ENCODE peak calls at places on chromosomes 11 and 22, in ten cellular contexts. V is choroid plexus epithelial cell; Z is heart left ventricle; A is cardiac muscle cell; C is CD8-positive, alpha-beta T cell; S is A673; E is WERI-Rb-1; P is astrocyte of the cerebellum; F is lower leg skin; W is kidney. I is an unnamed sample.

GRCh38 chr11:64755681-64756361 is 4.0 kb downstream of the PYGM start:
- DNase-seq in V (no peak), Z (no peak), A (no peak), C (no peak), S (no peak), E (no peak), P (no peak), F (no peak), W (peak; percentile 29), I (no peak)

GRCh38 chr11:64745523-64746328 is 1.8 kb upstream of the RASGRP2 start:
- DNase-seq in V (peak; percentile 82), Z (peak; percentile 95), A (peak; percentile 75), C (peak; percentile 83), S (peak; percentile 71), E (peak; percentile 71), P (no peak), F (peak; percentile 96), W (peak; percentile 98), I (peak; percentile 83)

GRCh38 chr11:110317516-110317932 is 21.1 kb upstream of the RDX start:
- DNase-seq in V (peak; percentile 34), Z (no peak), A (peak; percentile 61), C (no peak), S (peak; percentile 87), E (no peak), P (no peak), F (no peak), W (no peak), I (no peak)

GRCh38 chr22:35411112-35411511 is 11.2 kb downstream of the MCM5 start:
- DNase-seq in V (no peak), Z (peak; percentile 46), A (no peak), C (no peak), S (no peak), E (no peak), P (no peak), F (no peak), W (no peak), I (no peak)

GRCh38 chr11:130166457-130166784 is 6.8 kb downstream of the ST14 start:
- DNase-seq in V (peak; percentile 98), Z (no peak), A (peak; percentile 89), C (no peak), S (no peak), E (peak; percentile 67), P (peak; percentile 75), F (no peak), W (no peak), I (no peak)

GRCh38 chr11:87300640-87301381 is 263.1 kb downstream of the TMEM135 start:
- DNase-seq in V (peak; percentile 29), Z (no peak), A (no peak), C (no peak), S (no peak), E (no peak), P (no peak), F (no peak), W (no peak), I (no peak)

GRCh38 chr22:50526849-50527801 is 1.7 kb upstream of the SCO2 start:
- DNase-seq in V (no peak), Z (peak; percentile 74), A (peak; percentile 67), C (no peak), S (no peak), E (peak; percentile 84), P (no peak), F (peak; percentile 93), W (peak; percentile 91), I (no peak)

GRCh38 chr22:19961868-19962245 is 20.2 kb upstream of the TXNRD2 start:
- DNase-seq in V (no peak), Z (no peak), A (no peak), C (no peak), S (no peak), E (no peak), P (no peak), F (no peak), W (no peak), I (no peak)

GRCh38 chr11:124086447-124086846 is 28.8 kb upstream of the VWA5A start:
- DNase-seq in V (peak; percentile 51), Z (no peak), A (no peak), C (no peak), S (peak; percentile 52), E (peak; percentile 18), P (peak; percentile 11), F (no peak), W (no peak), I (no peak)

GRCh38 chr11:115576606-115577005 is 72.4 kb upstream of the CADM1 start:
- DNase-seq in V (no peak), Z (no peak), A (no peak), C (no peak), S (no peak), E (no peak), P (no peak), F (no peak), W (no peak), I (no peak)

GRCh38 chr11:15471709-15472404 is 357.1 kb downstream of the INSC start:
- DNase-seq in V (no peak), Z (no peak), A (no peak), C (no peak), S (no peak), E (no peak), P (no peak), F (no peak), W (no peak), I (no peak)
- TF ChIP-seq CTCF in V (no peak), Z (no peak), A (no peak), C (no peak), S (no peak), E (no peak), P (no peak), F (no peak), W (no peak), I (no peak)

GRCh38 chr11:125110996-125111340 is 458 bp downstream of the TMEM218 start:
- DNase-seq in V (peak; percentile 23), Z (no peak), A (no peak), C (peak; percentile 23), S (peak; percentile 28), E (peak; percentile 41), P (no peak), F (no peak), W (no peak), I (no peak)

GRCh38 chr11:125110506-125110905 is 920 bp downstream of the TMEM218 start:
- DNase-seq in V (peak; percentile 23), Z (no peak), A (no peak), C (no peak), S (no peak), E (no peak), P (no peak), F (no peak), W (no peak), I (no peak)

GRCh38 chr11:125111341-125112234 is at the start of gene TMEM218:
- DNase-seq in V (peak; percentile 100), Z (peak; percentile 100), A (peak; percentile 100), C (peak; percentile 94), S (peak; percentile 100), E (peak; percentile 99), P (peak; percentile 98), F (peak; percentile 100), W (peak; percentile 100), I (peak; percentile 90)

GRCh38 chr11:125114518-125114917 is 3.1 kb upstream of the TMEM218 start:
- DNase-seq in V (no peak), Z (no peak), A (no peak), C (no peak), S (peak; percentile 16), E (no peak), P (no peak), F (no peak), W (no peak), I (no peak)

GRCh38 chr11:125112235-125112604 is 794 bp upstream of the TMEM218 start:
- DNase-seq in V (no peak), Z (no peak), A (no peak), C (no peak), S (no peak), E (no peak), P (no peak), F (no peak), W (no peak), I (no peak)
- TF ChIP-seq CTCF in V (no peak), Z (no peak), A (no peak), C (no peak), S (no peak), E (no peak), P (no peak), F (no peak), W (no peak), I (no peak)

DNA sequence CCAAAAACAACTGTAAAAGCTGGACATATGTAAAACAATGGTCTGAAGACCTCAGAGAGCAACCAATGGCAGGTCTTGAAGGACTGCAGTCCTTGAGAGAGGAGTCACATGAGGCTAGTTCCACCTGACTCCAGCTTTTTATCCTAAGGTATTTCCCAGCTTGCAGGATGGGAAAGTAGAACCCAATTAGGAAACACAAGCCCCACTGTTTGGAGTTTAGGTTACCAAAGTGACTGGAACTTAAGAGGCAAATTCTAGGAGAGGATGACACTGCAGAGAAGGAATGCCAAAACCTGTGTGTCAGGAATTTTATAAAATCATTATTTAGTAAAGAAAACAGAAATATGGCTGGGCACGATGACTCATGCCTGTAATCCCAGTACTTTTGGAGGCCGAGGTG is 18.4 kb downstream of the OR2AT4 start:
- DNase-seq in V (peak; percentile 22), Z (no peak), A (no peak), C (no peak), S (no peak), E (no peak), P (no peak), F (no peak), W (no peak), I (no peak)
- TF ChIP-seq CTCF in V (no peak), Z (no peak), A (no peak), C (no peak), S (no peak), E (no peak), P (no peak), F (no peak), W (no peak), I (no peak)

GRCh38 chr22:43516386-43516785 is 104.6 kb downstream of the MPPED1 start:
- DNase-seq in V (no peak), Z (no peak), A (no peak), C (no peak), S (no peak), E (no peak), P (no peak), F (no peak), W (peak; percentile 35), I (no peak)

GRCh38 chr22:43514476-43515157 is 102.8 kb downstream of the MPPED1 start:
- DNase-seq in V (no peak), Z (no peak), A (no peak), C (no peak), S (no peak), E (no peak), P (no peak), F (no peak), W (peak; percentile 58), I (no peak)

GRCh38 chr22:43515411-43515810 is 103.6 kb downstream of the MPPED1 start:
- DNase-seq in V (no peak), Z (no peak), A (no peak), C (no peak), S (no peak), E (no peak), P (no peak), F (no peak), W (peak; percentile 55), I (no peak)

GRCh38 chr22:43516996-43517635 is 105.3 kb downstream of the MPPED1 start:
- DNase-seq in V (no peak), Z (no peak), A (no peak), C (no peak), S (no peak), E (no peak), P (no peak), F (no peak), W (peak; percentile 65), I (no peak)

DNA sequence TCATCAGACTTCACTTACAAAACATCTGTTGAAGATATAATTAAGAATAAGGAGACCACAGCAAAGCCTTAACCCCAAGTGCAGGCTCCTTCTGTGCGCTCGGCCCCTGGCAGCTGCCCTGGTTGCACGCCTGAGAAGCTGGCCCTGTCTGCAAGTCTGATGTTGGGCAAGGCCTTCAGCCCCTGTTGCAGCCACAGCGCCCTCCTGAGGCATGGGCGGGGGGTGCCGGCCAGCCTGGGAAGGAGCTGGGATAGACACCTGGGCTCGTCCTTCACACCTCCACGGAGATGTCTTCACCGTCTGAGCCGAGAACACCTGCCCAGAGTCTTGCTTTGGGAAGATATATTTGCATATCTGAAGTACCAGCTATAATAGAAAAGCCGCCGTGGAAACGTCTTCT is 104.1 kb downstream of the MPPED1 start:
- DNase-seq in V (no peak), Z (no peak), A (no peak), C (no peak), S (no peak), E (peak; percentile 29), P (no peak), F (no peak), W (peak; percentile 35), I (no peak)
- TF ChIP-seq CTCF in V (no peak), Z (no peak), A (no peak), C (no peak), S (peak; percentile 15), E (peak; percentile 54), P (no peak), F (no peak), W (no peak), I (no peak)

I was measured in natural killer cell.